ENCODE peak calls at places on chromosomes 7 and 10, in ten cellular contexts. One of them, this sample, is unnamed.

GRCh38 chr10:112184379-112184778 is 814 bp upstream of the GPAM start:
- DNase-seq in endothelial cell: no peak
- DNase-seq in Peyer's patch: no peak
- DNase-seq in fibroblast of lung: no peak
- DNase-seq in choroid plexus epithelial cell: no peak
- DNase-seq in mucosa of descending colon: no peak
- DNase-seq in WTC11: no peak
- DNase-seq in MM.1S: no peak
- DNase-seq in left ventricle myocardium inferior: no peak
- DNase-seq in AG09309: no peak
- DNase-seq in this sample: no peak

GRCh38 chr7:132815696-132816334 is 239.5 kb upstream of the PLXNA4 start:
- DNase-seq in endothelial cell: no peak
- DNase-seq in Peyer's patch: no peak
- DNase-seq in fibroblast of lung: no peak
- DNase-seq in choroid plexus epithelial cell: peak; percentile 39
- DNase-seq in mucosa of descending colon: no peak
- DNase-seq in WTC11: no peak
- DNase-seq in MM.1S: no peak
- DNase-seq in left ventricle myocardium inferior: no peak
- DNase-seq in AG09309: no peak
- DNase-seq in this sample: no peak

GRCh38 chr7:27188666-27189559 is 3.9 kb upstream of the HOXA11 start:
- DNase-seq in endothelial cell: no peak
- DNase-seq in Peyer's patch: peak; percentile 77
- DNase-seq in fibroblast of lung: no peak
- DNase-seq in choroid plexus epithelial cell: no peak
- DNase-seq in mucosa of descending colon: peak; percentile 81
- DNase-seq in WTC11: peak; percentile 49
- DNase-seq in MM.1S: no peak
- DNase-seq in left ventricle myocardium inferior: no peak
- DNase-seq in AG09309: no peak
- DNase-seq in this sample: no peak

GRCh38 chr10:86729677-86730076 is 26.7 kb upstream of the BMPR1A start:
- DNase-seq in endothelial cell: no peak
- DNase-seq in Peyer's patch: no peak
- DNase-seq in fibroblast of lung: no peak
- DNase-seq in choroid plexus epithelial cell: no peak
- DNase-seq in mucosa of descending colon: no peak
- DNase-seq in WTC11: no peak
- DNase-seq in MM.1S: no peak
- DNase-seq in left ventricle myocardium inferior: no peak
- DNase-seq in AG09309: no peak
- DNase-seq in this sample: no peak

GRCh38 chr10:30493609-30494530 is 59.9 kb downstream of the MAP3K8 start:
- DNase-seq in endothelial cell: no peak
- DNase-seq in Peyer's patch: peak; percentile 56
- DNase-seq in fibroblast of lung: peak; percentile 43
- DNase-seq in choroid plexus epithelial cell: peak; percentile 23
- DNase-seq in mucosa of descending colon: peak; percentile 30
- DNase-seq in WTC11: no peak
- DNase-seq in MM.1S: no peak
- DNase-seq in left ventricle myocardium inferior: peak; percentile 35
- DNase-seq in AG09309: no peak
- DNase-seq in this sample: peak; percentile 38

GRCh38 chr10:70679498-70679897 is 7.2 kb downstream of the ADAMTS14 start:
- DNase-seq in endothelial cell: no peak
- DNase-seq in Peyer's patch: no peak
- DNase-seq in fibroblast of lung: peak; percentile 31
- DNase-seq in choroid plexus epithelial cell: no peak
- DNase-seq in mucosa of descending colon: no peak
- DNase-seq in WTC11: no peak
- DNase-seq in MM.1S: no peak
- DNase-seq in left ventricle myocardium inferior: peak; percentile 58
- DNase-seq in AG09309: peak; percentile 67
- DNase-seq in this sample: no peak

GRCh38 chr7:101550641-101551531 is 78.2 kb downstream of the MYL10 start:
- DNase-seq in endothelial cell: no peak
- DNase-seq in Peyer's patch: peak; percentile 37
- DNase-seq in fibroblast of lung: no peak
- DNase-seq in choroid plexus epithelial cell: no peak
- DNase-seq in mucosa of descending colon: no peak
- DNase-seq in WTC11: peak; percentile 11
- DNase-seq in MM.1S: no peak
- DNase-seq in left ventricle myocardium inferior: no peak
- DNase-seq in AG09309: no peak
- DNase-seq in this sample: no peak

GRCh38 chr10:61313460-61313859 is 139.7 kb downstream of the TMEM26 start:
- DNase-seq in endothelial cell: no peak
- DNase-seq in Peyer's patch: no peak
- DNase-seq in fibroblast of lung: peak; percentile 35
- DNase-seq in choroid plexus epithelial cell: peak; percentile 37
- DNase-seq in mucosa of descending colon: no peak
- DNase-seq in WTC11: no peak
- DNase-seq in MM.1S: no peak
- DNase-seq in left ventricle myocardium inferior: no peak
- DNase-seq in AG09309: peak; percentile 16
- DNase-seq in this sample: no peak

GRCh38 chr7:24820730-24821044 is 63.4 kb upstream of the GSDME start:
- DNase-seq in endothelial cell: no peak
- DNase-seq in Peyer's patch: no peak
- DNase-seq in fibroblast of lung: no peak
- DNase-seq in choroid plexus epithelial cell: no peak
- DNase-seq in mucosa of descending colon: no peak
- DNase-seq in WTC11: no peak
- DNase-seq in MM.1S: no peak
- DNase-seq in left ventricle myocardium inferior: no peak
- DNase-seq in AG09309: peak; percentile 66
- DNase-seq in this sample: no peak

GRCh38 chr7:24824400-24824799 is 67.1 kb upstream of the GSDME start:
- DNase-seq in endothelial cell: no peak
- DNase-seq in Peyer's patch: no peak
- DNase-seq in fibroblast of lung: no peak
- DNase-seq in choroid plexus epithelial cell: no peak
- DNase-seq in mucosa of descending colon: no peak
- DNase-seq in WTC11: no peak
- DNase-seq in MM.1S: no peak
- DNase-seq in left ventricle myocardium inferior: no peak
- DNase-seq in AG09309: no peak
- DNase-seq in this sample: no peak

GRCh38 chr7:24824896-24825295 is 67.6 kb upstream of the GSDME start:
- DNase-seq in endothelial cell: no peak
- DNase-seq in Peyer's patch: no peak
- DNase-seq in fibroblast of lung: peak; percentile 49
- DNase-seq in choroid plexus epithelial cell: no peak
- DNase-seq in mucosa of descending colon: no peak
- DNase-seq in WTC11: no peak
- DNase-seq in MM.1S: no peak
- DNase-seq in left ventricle myocardium inferior: no peak
- DNase-seq in AG09309: no peak
- DNase-seq in this sample: no peak

GRCh38 chr7:24819916-24820689 is 62.8 kb upstream of the GSDME start:
- DNase-seq in endothelial cell: peak; percentile 81
- DNase-seq in Peyer's patch: peak; percentile 95
- DNase-seq in fibroblast of lung: peak; percentile 92
- DNase-seq in choroid plexus epithelial cell: peak; percentile 95
- DNase-seq in mucosa of descending colon: peak; percentile 75
- DNase-seq in WTC11: peak; percentile 80
- DNase-seq in MM.1S: peak; percentile 92
- DNase-seq in left ventricle myocardium inferior: peak; percentile 67
- DNase-seq in AG09309: peak; percentile 61
- DNase-seq in this sample: peak; percentile 74

GRCh38 chr7:24821045-24821853 is 64.0 kb upstream of the GSDME start:
- DNase-seq in endothelial cell: no peak
- DNase-seq in Peyer's patch: peak; percentile 94
- DNase-seq in fibroblast of lung: peak; percentile 92
- DNase-seq in choroid plexus epithelial cell: peak; percentile 93
- DNase-seq in mucosa of descending colon: peak; percentile 74
- DNase-seq in WTC11: no peak
- DNase-seq in MM.1S: peak; percentile 92
- DNase-seq in left ventricle myocardium inferior: peak; percentile 22
- DNase-seq in AG09309: peak; percentile 74
- DNase-seq in this sample: peak; percentile 61
- TF ChIP-seq CTCF in endothelial cell: no peak
- TF ChIP-seq CTCF in Peyer's patch: peak; percentile 66
- TF ChIP-seq CTCF in fibroblast of lung: peak; percentile 50
- TF ChIP-seq CTCF in choroid plexus epithelial cell: peak; percentile 57
- TF ChIP-seq CTCF in mucosa of descending colon: no peak
- TF ChIP-seq CTCF in WTC11: no peak
- TF ChIP-seq CTCF in MM.1S: peak; percentile 27
- TF ChIP-seq CTCF in left ventricle myocardium inferior: peak; percentile 13
- TF ChIP-seq CTCF in AG09309: peak; percentile 43
- TF ChIP-seq CTCF in this sample: no peak

GRCh38 chr10:29028486-29028885 is 260.4 kb upstream of the LYZL1 start:
- DNase-seq in endothelial cell: no peak
- DNase-seq in Peyer's patch: no peak
- DNase-seq in fibroblast of lung: no peak
- DNase-seq in choroid plexus epithelial cell: no peak
- DNase-seq in mucosa of descending colon: no peak
- DNase-seq in WTC11: no peak
- DNase-seq in MM.1S: no peak
- DNase-seq in left ventricle myocardium inferior: no peak
- DNase-seq in AG09309: no peak
- DNase-seq in this sample: no peak

GRCh38 chr10:29026802-29027201 is 262.1 kb upstream of the LYZL1 start:
- DNase-seq in endothelial cell: no peak
- DNase-seq in Peyer's patch: no peak
- DNase-seq in fibroblast of lung: no peak
- DNase-seq in choroid plexus epithelial cell: no peak
- DNase-seq in mucosa of descending colon: no peak
- DNase-seq in WTC11: no peak
- DNase-seq in MM.1S: no peak
- DNase-seq in left ventricle myocardium inferior: no peak
- DNase-seq in AG09309: no peak
- DNase-seq in this sample: no peak

GRCh38 chr10:29022513-29022912 is 266.4 kb upstream of the LYZL1 start:
- DNase-seq in endothelial cell: no peak
- DNase-seq in Peyer's patch: no peak
- DNase-seq in fibroblast of lung: no peak
- DNase-seq in choroid plexus epithelial cell: no peak
- DNase-seq in mucosa of descending colon: no peak
- DNase-seq in WTC11: no peak
- DNase-seq in MM.1S: no peak
- DNase-seq in left ventricle myocardium inferior: no peak
- DNase-seq in AG09309: no peak
- DNase-seq in this sample: no peak

GRCh38 chr10:29023678-29024077 is 265.2 kb upstream of the LYZL1 start:
- DNase-seq in endothelial cell: no peak
- DNase-seq in Peyer's patch: no peak
- DNase-seq in fibroblast of lung: peak; percentile 4
- DNase-seq in choroid plexus epithelial cell: peak; percentile 33
- DNase-seq in mucosa of descending colon: no peak
- DNase-seq in WTC11: no peak
- DNase-seq in MM.1S: no peak
- DNase-seq in left ventricle myocardium inferior: no peak
- DNase-seq in AG09309: no peak
- DNase-seq in this sample: no peak

DNA sequence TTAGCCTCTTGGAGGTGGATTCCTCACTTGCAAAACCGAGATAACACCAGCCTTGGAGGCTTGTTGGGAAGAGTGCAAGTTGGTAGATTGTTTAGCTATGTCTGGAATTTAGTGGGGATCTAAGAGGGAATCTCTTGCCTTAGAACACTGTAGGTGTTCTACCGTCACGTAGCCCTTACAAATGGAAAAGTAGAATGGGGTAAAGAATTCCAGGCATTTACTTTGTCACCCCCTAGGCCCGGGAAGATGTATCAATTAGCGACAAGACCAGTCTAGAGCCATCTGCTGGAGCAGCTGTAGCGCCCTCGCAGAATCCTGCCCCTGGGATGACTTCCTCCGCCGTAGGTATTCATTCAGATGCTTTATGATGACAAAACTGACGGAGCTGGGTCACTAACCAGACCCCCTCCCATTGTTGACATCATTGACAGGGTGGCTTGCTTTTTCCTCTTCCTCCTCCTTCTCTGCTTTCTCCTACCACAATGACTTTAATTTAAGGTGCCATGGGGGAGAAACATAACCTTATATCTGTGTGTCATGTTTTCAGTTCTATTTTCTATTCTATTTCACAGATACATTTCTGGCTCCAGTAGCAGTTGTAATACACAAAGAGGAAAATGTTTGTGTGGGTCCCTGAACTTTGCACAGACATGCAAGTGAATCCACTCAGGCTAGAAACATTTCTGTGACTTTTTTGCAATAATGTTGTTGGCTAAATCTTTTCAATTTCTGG is 262.6 kb upstream of the LYZL1 start:
- DNase-seq in endothelial cell: no peak
- DNase-seq in Peyer's patch: no peak
- DNase-seq in fibroblast of lung: no peak
- DNase-seq in choroid plexus epithelial cell: no peak
- DNase-seq in mucosa of descending colon: no peak
- DNase-seq in WTC11: peak; percentile 62
- DNase-seq in MM.1S: no peak
- DNase-seq in left ventricle myocardium inferior: no peak
- DNase-seq in AG09309: no peak
- DNase-seq in this sample: no peak
- TF ChIP-seq CTCF in endothelial cell: no peak
- TF ChIP-seq CTCF in Peyer's patch: no peak
- TF ChIP-seq CTCF in fibroblast of lung: no peak
- TF ChIP-seq CTCF in choroid plexus epithelial cell: no peak
- TF ChIP-seq CTCF in mucosa of descending colon: no peak
- TF ChIP-seq CTCF in WTC11: no peak
- TF ChIP-seq CTCF in MM.1S: no peak
- TF ChIP-seq CTCF in left ventricle myocardium inferior: no peak
- TF ChIP-seq CTCF in AG09309: no peak
- TF ChIP-seq CTCF in this sample: no peak

GRCh38 chr10:114879093-114879492 is 57.5 kb downstream of the FHIP2A start:
- DNase-seq in endothelial cell: no peak
- DNase-seq in Peyer's patch: no peak
- DNase-seq in fibroblast of lung: no peak
- DNase-seq in choroid plexus epithelial cell: peak; percentile 61
- DNase-seq in mucosa of descending colon: no peak
- DNase-seq in WTC11: no peak
- DNase-seq in MM.1S: no peak
- DNase-seq in left ventricle myocardium inferior: no peak
- DNase-seq in AG09309: no peak
- DNase-seq in this sample: no peak

GRCh38 chr10:114877301-114877644 is 55.7 kb downstream of the FHIP2A start:
- DNase-seq in endothelial cell: no peak
- DNase-seq in Peyer's patch: no peak
- DNase-seq in fibroblast of lung: no peak
- DNase-seq in choroid plexus epithelial cell: no peak
- DNase-seq in mucosa of descending colon: no peak
- DNase-seq in WTC11: no peak
- DNase-seq in MM.1S: no peak
- DNase-seq in left ventricle myocardium inferior: no peak
- DNase-seq in AG09309: no peak
- DNase-seq in this sample: no peak

GRCh38 chr10:114874827-114875541 is 53.4 kb downstream of the FHIP2A start:
- DNase-seq in endothelial cell: peak; percentile 71
- DNase-seq in Peyer's patch: no peak
- DNase-seq in fibroblast of lung: peak; percentile 53
- DNase-seq in choroid plexus epithelial cell: peak; percentile 84
- DNase-seq in mucosa of descending colon: no peak
- DNase-seq in WTC11: peak; percentile 78
- DNase-seq in MM.1S: no peak
- DNase-seq in left ventricle myocardium inferior: no peak
- DNase-seq in AG09309: no peak
- DNase-seq in this sample: peak; percentile 8

GRCh38 chr10:114876602-114877300 is 55.2 kb downstream of the FHIP2A start:
- DNase-seq in endothelial cell: peak; percentile 81
- DNase-seq in Peyer's patch: peak; percentile 77
- DNase-seq in fibroblast of lung: peak; percentile 55
- DNase-seq in choroid plexus epithelial cell: peak; percentile 82
- DNase-seq in mucosa of descending colon: peak; percentile 64
- DNase-seq in WTC11: peak; percentile 86
- DNase-seq in MM.1S: peak; percentile 72
- DNase-seq in left ventricle myocardium inferior: peak; percentile 48
- DNase-seq in AG09309: no peak
- DNase-seq in this sample: peak; percentile 70

DNA sequence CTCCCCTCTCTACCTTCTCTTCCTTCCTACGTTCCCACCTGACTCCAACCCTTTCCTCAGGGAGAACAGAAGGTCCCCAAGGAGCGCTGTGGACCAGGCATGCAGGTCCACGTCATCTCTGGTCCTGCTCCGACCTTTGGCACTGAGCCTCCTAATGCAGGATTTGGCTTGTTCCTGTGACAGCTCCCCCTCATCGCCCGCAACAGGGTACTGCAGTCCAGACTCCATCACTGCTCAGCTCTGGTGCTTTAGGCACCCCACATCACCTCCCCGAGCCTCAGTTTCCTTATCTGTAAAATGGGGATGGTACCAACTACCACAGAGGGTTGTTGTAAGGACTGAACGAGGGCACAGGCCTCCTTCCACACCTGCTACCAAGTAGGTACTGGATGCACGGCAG is 54.6 kb downstream of the FHIP2A start:
- DNase-seq in endothelial cell: no peak
- DNase-seq in Peyer's patch: no peak
- DNase-seq in fibroblast of lung: no peak
- DNase-seq in choroid plexus epithelial cell: no peak
- DNase-seq in mucosa of descending colon: no peak
- DNase-seq in WTC11: no peak
- DNase-seq in MM.1S: no peak
- DNase-seq in left ventricle myocardium inferior: no peak
- DNase-seq in AG09309: no peak
- DNase-seq in this sample: no peak
- TF ChIP-seq CTCF in endothelial cell: no peak
- TF ChIP-seq CTCF in Peyer's patch: no peak
- TF ChIP-seq CTCF in fibroblast of lung: no peak
- TF ChIP-seq CTCF in choroid plexus epithelial cell: no peak
- TF ChIP-seq CTCF in mucosa of descending colon: no peak
- TF ChIP-seq CTCF in WTC11: no peak
- TF ChIP-seq CTCF in MM.1S: no peak
- TF ChIP-seq CTCF in left ventricle myocardium inferior: no peak
- TF ChIP-seq CTCF in AG09309: no peak
- TF ChIP-seq CTCF in this sample: no peak

GRCh38 chr10:78851652-78852051 is 217.1 kb upstream of the ZMIZ1 start:
- DNase-seq in endothelial cell: no peak
- DNase-seq in Peyer's patch: no peak
- DNase-seq in fibroblast of lung: peak; percentile 22
- DNase-seq in choroid plexus epithelial cell: no peak
- DNase-seq in mucosa of descending colon: no peak
- DNase-seq in WTC11: no peak
- DNase-seq in MM.1S: no peak
- DNase-seq in left ventricle myocardium inferior: no peak
- DNase-seq in AG09309: peak; percentile 23
- DNase-seq in this sample: no peak

GRCh38 chr10:78850611-78851010 is 218.2 kb upstream of the ZMIZ1 start:
- DNase-seq in endothelial cell: no peak
- DNase-seq in Peyer's patch: peak; percentile 13
- DNase-seq in fibroblast of lung: no peak
- DNase-seq in choroid plexus epithelial cell: no peak
- DNase-seq in mucosa of descending colon: no peak
- DNase-seq in WTC11: no peak
- DNase-seq in MM.1S: no peak
- DNase-seq in left ventricle myocardium inferior: no peak
- DNase-seq in AG09309: no peak
- DNase-seq in this sample: no peak

GRCh38 chr10:78853864-78854263 is 214.9 kb upstream of the ZMIZ1 start:
- DNase-seq in endothelial cell: no peak
- DNase-seq in Peyer's patch: no peak
- DNase-seq in fibroblast of lung: no peak
- DNase-seq in choroid plexus epithelial cell: peak; percentile 28
- DNase-seq in mucosa of descending colon: no peak
- DNase-seq in WTC11: no peak
- DNase-seq in MM.1S: no peak
- DNase-seq in left ventricle myocardium inferior: no peak
- DNase-seq in AG09309: no peak
- DNase-seq in this sample: no peak

GRCh38 chr10:78852447-78852846 is 216.3 kb upstream of the ZMIZ1 start:
- DNase-seq in endothelial cell: no peak
- DNase-seq in Peyer's patch: no peak
- DNase-seq in fibroblast of lung: no peak
- DNase-seq in choroid plexus epithelial cell: no peak
- DNase-seq in mucosa of descending colon: no peak
- DNase-seq in WTC11: no peak
- DNase-seq in MM.1S: no peak
- DNase-seq in left ventricle myocardium inferior: no peak
- DNase-seq in AG09309: no peak
- DNase-seq in this sample: no peak

GRCh38 chr10:78852856-78853255 is 215.9 kb upstream of the ZMIZ1 start:
- DNase-seq in endothelial cell: peak; percentile 35
- DNase-seq in Peyer's patch: peak; percentile 59
- DNase-seq in fibroblast of lung: peak; percentile 14
- DNase-seq in choroid plexus epithelial cell: peak; percentile 34
- DNase-seq in mucosa of descending colon: peak; percentile 46
- DNase-seq in WTC11: peak; percentile 71
- DNase-seq in MM.1S: no peak
- DNase-seq in left ventricle myocardium inferior: no peak
- DNase-seq in AG09309: no peak
- DNase-seq in this sample: no peak
- TF ChIP-seq CTCF in endothelial cell: peak; percentile 40
- TF ChIP-seq CTCF in Peyer's patch: peak; percentile 56
- TF ChIP-seq CTCF in fibroblast of lung: peak; percentile 14
- TF ChIP-seq CTCF in choroid plexus epithelial cell: peak; percentile 50
- TF ChIP-seq CTCF in mucosa of descending colon: peak; percentile 11
- TF ChIP-seq CTCF in WTC11: peak; percentile 42
- TF ChIP-seq CTCF in MM.1S: no peak
- TF ChIP-seq CTCF in left ventricle myocardium inferior: peak; percentile 49
- TF ChIP-seq CTCF in AG09309: peak; percentile 22
- TF ChIP-seq CTCF in this sample: peak; percentile 38

This sample was measured in GM13977.